ENCODE peak calls at places on chromosomes 5 and 9, in four cellular contexts. M is heart left ventricle, E is adrenal gland, P is sigmoid colon. V is an unnamed sample. For H3K4me1, the result is how much of the 10 kb centered on the place peaks cover.

GRCh38 chr9:130432796-130433167 is 12.0 kb upstream of the ASS1 start:
- DNase-seq in P (no peak), M (no peak), E (no peak), V (no peak)

GRCh38 chr9:72338631-72339030 is 26.4 kb downstream of the ZFAND5 start:
- DNase-seq in P (no peak), E (no peak), M (no peak), V (no peak)

GRCh38 chr9:95874303-95874988 is 1.0 kb upstream of the ERCC6L2 start:
- DNase-seq in M (no peak), E (peak), P (no peak), V (no peak)

GRCh38 chr9:138042146-138042545 is 164.6 kb downstream of the CACNA1B start:
- DNase-seq in E (no peak), M (no peak), P (peak), V (no peak)

GRCh38 chr5:10034008-10034407 is 215.7 kb downstream of the ATPSCKMT start:
- DNase-seq in M (peak), P (no peak), E (no peak), V (no peak)

GRCh38 chr5:31962928-31963327 is 211.2 kb downstream of the GOLPH3 start:
- DNase-seq in E (no peak), P (no peak), M (no peak), V (no peak)

GRCh38 chr9:137558127-137558526 is 6.4 kb downstream of the MRPL41 start:
- DNase-seq in P (no peak), E (no peak), M (no peak), V (no peak)

GRCh38 chr5:2740849-2741555 is 10.5 kb downstream of the IRX2 start:
- DNase-seq in E (no peak), P (no peak), M (no peak), V (peak)

GRCh38 chr5:13218518-13218917 is 726.0 kb downstream of the DNAH5 start:
- DNase-seq in E (no peak), P (no peak), M (no peak), V (no peak)

GRCh38 chr5:1129725-1130082 is 17.8 kb upstream of the SLC12A7 start:
- DNase-seq in P (no peak), E (no peak), M (no peak), V (no peak)

GRCh38 chr5:179558912-179559279 is 8.5 kb downstream of the RUFY1 start:
- DNase-seq in P (no peak), M (no peak), E (no peak), V (peak)

GRCh38 chr5:140372971-140373487 is 13.0 kb downstream of the SLC4A9 start:
- DNase-seq in M (peak), E (peak), P (peak), V (peak)

GRCh38 chr5:175573493-175574269 is 84.2 kb upstream of the HRH2 start:
- DNase-seq in E (no peak), P (no peak), M (no peak), V (no peak)

GRCh38 chr9:89021154-89021803 is 30.0 kb downstream of the S1PR3 start:
- DNase-seq in P (no peak), M (no peak), E (peak), V (no peak)

GRCh38 chr5:91182763-91183162 is 200.4 kb downstream of the ARRDC3 start:
- DNase-seq in P (no peak), E (no peak), M (peak), V (no peak)

GRCh38 chr9:14722391-14723035 is at the start of gene CER1:
- DNase-seq in P (no peak), M (no peak), E (no peak), V (no peak)

GRCh38 chr9:87107072-87107471 is 159.8 kb upstream of the GAS1 start:
- DNase-seq in P (no peak), M (no peak), E (no peak), V (no peak)

GRCh38 chr5:67963789-67964519 is 251.6 kb upstream of the PIK3R1 start:
- DNase-seq in E (no peak), P (no peak), M (no peak), V (no peak)

GRCh38 chr5:149745212-149745943 is 15.3 kb downstream of the PPARGC1B start:
- DNase-seq in M (no peak), P (no peak), E (no peak), V (no peak)
- H3K4me1 ChIP-seq in M (under half), P (half or more), E (under half), V (under half)

GRCh38 chr5:177483994-177484901 is 10.8 kb upstream of the DBN1 start:
- DNase-seq in P (no peak), M (no peak), E (no peak), V (peak)

GRCh38 chr5:177483042-177483441 is 9.6 kb upstream of the DBN1 start:
- DNase-seq in P (no peak), M (no peak), E (no peak), V (peak)

GRCh38 chr5:177484902-177485549 is 11.6 kb upstream of the DBN1 start:
- DNase-seq in P (no peak), E (no peak), M (no peak), V (peak)

GRCh38 chr5:177479774-177480173 is 6.3 kb upstream of the DBN1 start:
- DNase-seq in E (no peak), P (no peak), M (no peak), V (no peak)

GRCh38 chr5:177482359-177482795 is 8.9 kb upstream of the DBN1 start:
- DNase-seq in M (no peak), E (no peak), P (no peak), V (peak)
- TF ChIP-seq POLR2A in M (no peak), E (no peak), P (no peak), V (no peak)

DNA sequence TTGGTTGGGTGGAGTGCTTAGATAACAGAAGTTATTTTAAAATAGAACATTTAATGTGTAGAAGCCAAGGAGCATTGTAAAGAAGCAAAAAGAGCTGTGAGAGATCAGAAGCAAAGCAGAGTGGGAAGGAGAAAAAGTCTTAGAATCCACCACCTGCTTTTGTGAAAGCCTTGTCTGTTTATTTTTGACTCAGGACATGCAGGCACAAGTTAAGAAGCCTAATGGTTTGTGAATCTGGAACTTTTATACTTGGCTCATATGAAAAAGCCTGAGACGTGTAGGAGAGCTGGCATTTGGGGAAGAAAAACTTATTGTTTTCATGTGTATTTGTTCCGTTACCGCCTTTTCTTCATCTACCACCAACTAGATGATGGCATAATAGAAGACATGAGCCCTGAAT is 38.5 kb upstream of the ITGA2 start:
- DNase-seq in P (no peak), M (no peak), E (no peak), V (no peak)
- H3K4me1 ChIP-seq in P (under half), M (under half), E (under half), V (under half)

GRCh38 chr9:120787906-120788305 is 5.3 kb downstream of the FBXW2 start:
- DNase-seq in E (no peak), P (no peak), M (no peak), V (no peak)

GRCh38 chr9:120791161-120791560 is 2.1 kb downstream of the FBXW2 start:
- DNase-seq in M (no peak), E (peak), P (no peak), V (no peak)

GRCh38 chr9:120792898-120793765 is at the start of gene FBXW2:
- DNase-seq in E (peak), M (peak), P (peak), V (peak)
- TF ChIP-seq POLR2A in E (peak), M (no peak), P (peak), V (peak)

DNA sequence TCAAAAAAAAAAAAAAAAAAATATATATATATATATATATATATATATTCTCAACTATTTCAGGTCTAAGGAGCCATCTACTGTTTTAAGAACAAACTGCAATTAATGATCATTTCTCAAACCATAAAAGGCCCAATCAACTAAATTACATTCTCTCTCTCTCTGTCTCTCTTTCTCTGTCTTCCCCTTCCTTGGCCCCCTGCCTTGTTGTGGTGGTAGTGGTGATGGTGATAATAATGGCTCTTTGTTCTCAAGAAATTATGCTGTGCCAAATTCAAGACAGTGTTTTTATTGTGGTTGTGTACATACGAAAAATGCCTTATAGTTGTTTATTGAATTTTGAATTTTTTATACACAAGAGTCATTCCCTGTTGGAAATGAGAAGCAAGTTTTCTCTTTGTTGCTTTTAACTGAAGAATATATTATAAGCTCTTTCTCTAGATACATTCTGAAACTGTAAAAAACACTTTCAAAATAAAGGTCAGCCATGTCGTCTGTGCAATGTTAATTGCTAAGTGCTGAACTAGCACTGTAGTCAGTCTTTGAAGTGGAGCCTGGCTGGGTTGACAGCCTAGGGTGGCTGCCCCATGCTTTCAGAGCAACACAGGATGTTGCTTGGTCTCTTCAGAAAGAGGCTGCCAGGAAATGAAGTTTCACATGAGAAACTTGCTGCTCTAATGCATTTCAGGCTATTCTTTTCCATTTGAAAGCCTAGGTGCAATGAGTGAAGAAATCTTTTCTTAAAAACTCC is 96.0 kb downstream of the HINT1 start:
- DNase-seq in E (no peak), M (no peak), P (no peak), V (peak)
- H3K4me1 ChIP-seq in E (under half), M (under half), P (under half), V (under half)

DNA sequence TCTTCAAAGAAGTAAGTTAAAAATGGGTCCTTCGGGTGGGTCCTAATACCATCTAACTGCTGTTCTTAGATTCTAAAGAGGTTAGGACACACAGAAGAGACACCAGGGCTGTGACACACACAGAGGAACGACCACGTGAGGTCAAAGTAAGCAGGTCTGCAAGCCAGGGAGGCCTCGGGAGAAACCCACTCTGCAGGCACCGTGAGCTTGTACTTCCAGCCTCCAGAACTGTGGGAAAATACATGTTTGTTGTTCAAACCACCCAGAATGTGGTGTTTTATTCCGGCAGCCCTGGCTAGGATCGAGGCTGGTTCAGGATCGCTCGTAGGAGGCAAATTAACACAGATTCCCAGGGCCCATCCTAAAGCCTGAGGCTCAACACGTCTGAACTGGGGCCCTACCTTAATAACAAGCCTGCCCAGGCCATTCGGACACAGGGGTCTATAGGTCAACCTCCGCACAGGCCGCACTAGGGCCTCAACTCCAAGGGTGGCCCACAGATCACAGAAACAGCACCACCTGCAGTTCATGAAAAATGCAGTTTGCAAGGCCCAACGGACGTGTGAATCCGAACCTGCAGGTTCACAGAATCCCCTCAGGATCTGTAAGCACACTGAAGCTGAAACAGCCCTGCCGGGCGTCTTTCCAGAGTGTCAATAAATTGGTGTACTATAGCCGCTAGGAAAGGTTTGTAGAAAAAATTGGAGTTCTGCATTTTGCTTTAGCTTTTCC is 7.1 kb downstream of the MED10 start:
- DNase-seq in M (no peak), P (no peak), E (peak), V (no peak)
- TF ChIP-seq POLR2A in M (no peak), P (no peak), E (no peak), V (no peak)

GRCh38 chr9:128552744-128553221 is 396 bp downstream of the SPTAN1 start:
- DNase-seq in M (peak), E (peak), P (peak), V (peak)

GRCh38 chr9:128551652-128552152 is 685 bp upstream of the SPTAN1 start:
- DNase-seq in P (no peak), M (no peak), E (no peak), V (no peak)

GRCh38 chr9:128553695-128554094 is 1.3 kb downstream of the SPTAN1 start:
- DNase-seq in E (no peak), M (no peak), P (no peak), V (no peak)

GRCh38 chr9:128550770-128551651 is 1.4 kb upstream of the SPTAN1 start:
- DNase-seq in M (peak), E (no peak), P (peak), V (no peak)

DNA sequence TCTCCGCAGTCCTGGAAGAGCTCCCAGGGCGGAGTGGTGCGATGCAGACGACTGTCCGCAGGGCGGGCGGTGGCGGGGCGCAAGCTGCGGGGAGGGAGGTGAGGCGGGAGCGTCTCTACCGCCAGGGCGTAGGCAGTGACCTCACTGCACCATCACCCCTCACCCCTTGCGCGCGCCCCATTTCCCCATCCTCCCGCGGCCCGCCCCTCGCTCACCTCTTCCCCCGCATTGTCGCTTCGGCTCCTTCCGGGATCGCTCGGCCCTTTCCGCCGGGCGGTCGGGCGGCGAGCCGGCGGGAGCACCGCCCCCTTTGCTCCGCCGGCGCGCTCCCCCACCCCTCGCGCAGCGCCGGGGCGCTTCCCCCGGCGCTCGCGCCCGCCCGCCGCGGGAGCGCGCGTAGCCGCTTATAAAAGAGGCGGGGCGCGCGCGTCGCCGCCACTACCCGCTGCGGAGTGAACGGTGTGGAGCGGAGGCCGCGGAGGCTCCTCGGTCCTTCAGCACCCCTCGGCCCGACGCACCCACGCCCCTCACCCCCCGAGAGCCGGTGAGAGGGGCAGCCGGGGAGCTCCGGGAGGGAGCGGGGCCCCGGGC is at the start of gene SPTAN1:
- DNase-seq in M (peak), P (peak), E (peak), V (peak)
- H3K4me1 ChIP-seq in M (half or more), P (half or more), E (under half), V (half or more)

DNA sequence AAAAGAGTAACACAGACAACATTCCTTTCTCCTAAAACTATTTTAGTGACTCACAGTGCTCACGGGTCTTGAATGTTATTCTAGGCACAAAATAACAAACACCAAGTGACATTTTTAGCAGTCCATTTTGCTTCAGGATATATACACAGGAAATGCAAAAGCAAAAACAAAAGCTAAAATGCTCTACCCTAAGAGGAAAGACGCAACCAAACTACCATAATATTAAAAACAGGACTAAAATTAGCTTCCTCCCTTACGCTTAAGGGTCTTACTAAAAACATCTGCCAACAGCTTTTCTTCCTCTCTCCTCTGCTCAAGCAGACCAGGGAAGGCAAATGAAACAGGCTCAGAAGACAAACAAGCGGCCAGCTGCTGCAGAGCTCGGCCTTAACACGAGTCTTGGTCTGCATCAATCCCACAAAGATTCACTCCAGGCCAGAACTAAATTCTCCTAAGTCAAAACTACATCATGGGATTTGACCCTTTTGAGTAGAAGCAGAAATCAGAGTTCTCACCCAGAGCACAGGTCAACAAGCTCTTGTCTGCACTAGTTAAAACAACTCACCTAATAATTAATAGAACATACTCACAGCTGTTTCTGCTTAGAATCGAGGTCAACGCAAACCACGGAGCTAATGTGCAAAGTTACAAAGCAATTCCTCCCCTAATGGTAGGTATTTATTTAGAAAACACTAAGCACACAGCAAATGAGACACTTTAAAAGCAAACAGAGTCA is 62.3 kb downstream of the RAPGEF1 start:
- DNase-seq in M (no peak), E (no peak), P (no peak), V (no peak)
- TF ChIP-seq POLR2A in M (no peak), E (no peak), P (no peak), V (no peak)

GRCh38 chr9:121728916-121729315 is 77.5 kb downstream of the DAB2IP start:
- DNase-seq in M (no peak), P (no peak), E (no peak), V (no peak)

GRCh38 chr9:121721770-121722169 is 70.3 kb downstream of the DAB2IP start:
- DNase-seq in P (peak), E (no peak), M (peak), V (no peak)

GRCh38 chr9:121720992-121721350 is 69.5 kb downstream of the DAB2IP start:
- DNase-seq in M (no peak), E (no peak), P (no peak), V (no peak)

GRCh38 chr9:121727295-121728028 is 76.0 kb downstream of the DAB2IP start:
- DNase-seq in M (peak), P (peak), E (no peak), V (no peak)

GRCh38 chr9:121725008-121725795 is 73.8 kb downstream of the DAB2IP start:
- DNase-seq in P (peak), E (peak), M (peak), V (no peak)
- H3K4me1 ChIP-seq in P (half or more), E (under half), M (half or more), V (under half)